ENCODE peak calls at places on chromosomes 3 and 15, in eight cellular contexts. X, W, U, D, L, F, A and Z are unnamed samples.

GRCh38 chr3:61356678-61357077 is 105.4 kb upstream of the FHIT start:
- DNase-seq in D (no peak), U (no peak), A (no peak), W (no peak), X (no peak), F (no peak), L (no peak), Z (no peak)

GRCh38 chr3:173221010-173221409 is 80.0 kb upstream of the SPATA16 start:
- DNase-seq in D (no peak), W (no peak), X (no peak), U (peak; percentile 8), A (no peak), L (no peak), F (no peak), Z (no peak)

GRCh38 chr3:148309390-148310035 is 388.2 kb upstream of the AGTR1 start:
- DNase-seq in D (peak; percentile 20), L (no peak), X (no peak), W (peak; percentile 54), F (peak; percentile 22), U (peak; percentile 51), A (no peak), Z (no peak)

GRCh38 chr15:32898991-32899613 is 181.3 kb downstream of the GREM1 start:
- DNase-seq in W (no peak), D (no peak), L (no peak), X (no peak), A (no peak), F (no peak), U (no peak), Z (no peak)

GRCh38 chr3:55180936-55181535 is 253.2 kb upstream of the LRTM1 start:
- DNase-seq in D (peak; percentile 13), W (peak; percentile 61), L (no peak), A (no peak), F (peak; percentile 20), U (peak; percentile 35), X (no peak), Z (peak; percentile 36)

GRCh38 chr3:187695434-187695833 is 6.9 kb downstream of the RTP2 start:
- DNase-seq in X (no peak), U (no peak), W (no peak), F (no peak), A (no peak), D (no peak), L (peak; percentile 35), Z (peak; percentile 42)

GRCh38 chr3:122415104-122415744 is 638 bp downstream of the WDR5B start:
- DNase-seq in X (no peak), W (peak; percentile 52), L (no peak), F (no peak), U (peak; percentile 56), A (no peak), D (peak; percentile 42), Z (peak; percentile 11)

GRCh38 chr3:15659254-15659975 is 57.9 kb downstream of the BTD start:
- DNase-seq in U (peak; percentile 35), A (no peak), F (no peak), W (peak; percentile 33), X (no peak), D (no peak), L (no peak), Z (no peak)

GRCh38 chr15:44738340-44738984 is 2.1 kb downstream of the TRIM69 start:
- DNase-seq in U (peak; percentile 70), W (peak; percentile 67), L (no peak), A (no peak), X (no peak), D (no peak), F (no peak), Z (no peak)

GRCh38 chr3:110670407-110670806 is 401.2 kb upstream of the NECTIN3 start:
- DNase-seq in L (no peak), X (no peak), D (no peak), F (no peak), U (no peak), A (no peak), W (no peak), Z (no peak)

GRCh38 chr3:141386080-141386594 is 17.8 kb downstream of the ZBTB38 start:
- DNase-seq in F (no peak), X (no peak), A (no peak), U (no peak), W (no peak), L (no peak), D (no peak), Z (no peak)

GRCh38 chr15:60301024-60301423 is 96.8 kb downstream of the ANXA2 start:
- DNase-seq in X (no peak), D (no peak), A (no peak), U (peak; percentile 3), F (no peak), L (no peak), W (no peak), Z (no peak)

GRCh38 chr3:129393271-129393670 is 35.2 kb downstream of the EFCAB12 start:
- DNase-seq in W (no peak), X (no peak), L (no peak), D (no peak), F (no peak), A (no peak), U (no peak), Z (no peak)